ENCODE peak calls at places on chromosomes 4 and X, in ten cellular contexts. One of them, this sample, is unnamed.

GRCh38 chr4:7559741-7560376 is 125.1 kb upstream of the PSAPL1 start:
- DNase-seq in cardiac muscle cell: no peak
- DNase-seq in NCI-H510A treated with DMSO at 0.1 percent for 48 hours: peak
- DNase-seq in choroid plexus epithelial cell: no peak
- DNase-seq in fibroblast of pulmonary artery: no peak
- DNase-seq in naive thymus-derived CD8-positive, alpha-beta T cell: no peak
- DNase-seq in effector CD4-positive, alpha-beta T cell: no peak
- DNase-seq in GM04503: no peak
- DNase-seq in HEK293T: no peak
- DNase-seq in activated CD4-positive, alpha-beta T cell treated with anti-CD3 and anti-CD28 coated beads, Interleukin-2, amount 50 U/mL, for 4 hours: no peak
- DNase-seq in this sample: no peak

GRCh38 chrX:18619288-18619687 is 52.6 kb downstream of the RS1 start:
- DNase-seq in cardiac muscle cell: no peak
- DNase-seq in NCI-H510A treated with DMSO at 0.1 percent for 48 hours: no peak
- DNase-seq in choroid plexus epithelial cell: no peak
- DNase-seq in fibroblast of pulmonary artery: no peak
- DNase-seq in naive thymus-derived CD8-positive, alpha-beta T cell: no peak
- DNase-seq in effector CD4-positive, alpha-beta T cell: no peak
- DNase-seq in GM04503: no peak
- DNase-seq in HEK293T: no peak
- DNase-seq in activated CD4-positive, alpha-beta T cell treated with anti-CD3 and anti-CD28 coated beads, Interleukin-2, amount 50 U/mL, for 4 hours: no peak
- DNase-seq in this sample: no peak

GRCh38 chr4:128757712-128758111 is 51.8 kb upstream of the JADE1 start:
- DNase-seq in cardiac muscle cell: no peak
- DNase-seq in NCI-H510A treated with DMSO at 0.1 percent for 48 hours: peak
- DNase-seq in choroid plexus epithelial cell: peak
- DNase-seq in fibroblast of pulmonary artery: no peak
- DNase-seq in naive thymus-derived CD8-positive, alpha-beta T cell: no peak
- DNase-seq in effector CD4-positive, alpha-beta T cell: no peak
- DNase-seq in GM04503: no peak
- DNase-seq in HEK293T: peak
- DNase-seq in activated CD4-positive, alpha-beta T cell treated with anti-CD3 and anti-CD28 coated beads, Interleukin-2, amount 50 U/mL, for 4 hours: no peak
- DNase-seq in this sample: peak

GRCh38 chr4:145734576-145735329 is 54.8 kb downstream of the C4orf51 start:
- DNase-seq in cardiac muscle cell: peak
- DNase-seq in NCI-H510A treated with DMSO at 0.1 percent for 48 hours: no peak
- DNase-seq in choroid plexus epithelial cell: peak
- DNase-seq in fibroblast of pulmonary artery: peak
- DNase-seq in naive thymus-derived CD8-positive, alpha-beta T cell: no peak
- DNase-seq in effector CD4-positive, alpha-beta T cell: no peak
- DNase-seq in GM04503: peak
- DNase-seq in HEK293T: no peak
- DNase-seq in activated CD4-positive, alpha-beta T cell treated with anti-CD3 and anti-CD28 coated beads, Interleukin-2, amount 50 U/mL, for 4 hours: no peak
- DNase-seq in this sample: peak

GRCh38 chr4:41539711-41540110 is 1.8 kb downstream of the LIMCH1 start:
- DNase-seq in cardiac muscle cell: no peak
- DNase-seq in NCI-H510A treated with DMSO at 0.1 percent for 48 hours: no peak
- DNase-seq in choroid plexus epithelial cell: no peak
- DNase-seq in fibroblast of pulmonary artery: no peak
- DNase-seq in naive thymus-derived CD8-positive, alpha-beta T cell: no peak
- DNase-seq in effector CD4-positive, alpha-beta T cell: no peak
- DNase-seq in GM04503: no peak
- DNase-seq in HEK293T: no peak
- DNase-seq in activated CD4-positive, alpha-beta T cell treated with anti-CD3 and anti-CD28 coated beads, Interleukin-2, amount 50 U/mL, for 4 hours: no peak
- DNase-seq in this sample: no peak

GRCh38 chr4:5137927-5138326 is 86.6 kb downstream of the STK32B start:
- DNase-seq in cardiac muscle cell: no peak
- DNase-seq in NCI-H510A treated with DMSO at 0.1 percent for 48 hours: no peak
- DNase-seq in choroid plexus epithelial cell: no peak
- DNase-seq in fibroblast of pulmonary artery: no peak
- DNase-seq in naive thymus-derived CD8-positive, alpha-beta T cell: no peak
- DNase-seq in effector CD4-positive, alpha-beta T cell: no peak
- DNase-seq in GM04503: peak
- DNase-seq in HEK293T: no peak
- DNase-seq in activated CD4-positive, alpha-beta T cell treated with anti-CD3 and anti-CD28 coated beads, Interleukin-2, amount 50 U/mL, for 4 hours: no peak
- DNase-seq in this sample: no peak

GRCh38 chr4:66769436-66769835 is 775.9 kb downstream of the CENPC start:
- DNase-seq in cardiac muscle cell: no peak
- DNase-seq in NCI-H510A treated with DMSO at 0.1 percent for 48 hours: peak
- DNase-seq in choroid plexus epithelial cell: no peak
- DNase-seq in fibroblast of pulmonary artery: no peak
- DNase-seq in naive thymus-derived CD8-positive, alpha-beta T cell: no peak
- DNase-seq in effector CD4-positive, alpha-beta T cell: no peak
- DNase-seq in GM04503: no peak
- DNase-seq in HEK293T: no peak
- DNase-seq in activated CD4-positive, alpha-beta T cell treated with anti-CD3 and anti-CD28 coated beads, Interleukin-2, amount 50 U/mL, for 4 hours: no peak
- DNase-seq in this sample: no peak

GRCh38 chr4:115674485-115674884 is 561.1 kb upstream of the NDST4 start:
- DNase-seq in cardiac muscle cell: no peak
- DNase-seq in NCI-H510A treated with DMSO at 0.1 percent for 48 hours: no peak
- DNase-seq in choroid plexus epithelial cell: no peak
- DNase-seq in fibroblast of pulmonary artery: no peak
- DNase-seq in naive thymus-derived CD8-positive, alpha-beta T cell: no peak
- DNase-seq in effector CD4-positive, alpha-beta T cell: no peak
- DNase-seq in GM04503: no peak
- DNase-seq in HEK293T: no peak
- DNase-seq in activated CD4-positive, alpha-beta T cell treated with anti-CD3 and anti-CD28 coated beads, Interleukin-2, amount 50 U/mL, for 4 hours: no peak
- DNase-seq in this sample: no peak

GRCh38 chrX:15242899-15243555 is 26.9 kb downstream of the ASB9 start:
- DNase-seq in cardiac muscle cell: peak
- DNase-seq in NCI-H510A treated with DMSO at 0.1 percent for 48 hours: peak
- DNase-seq in choroid plexus epithelial cell: peak
- DNase-seq in fibroblast of pulmonary artery: peak
- DNase-seq in naive thymus-derived CD8-positive, alpha-beta T cell: peak
- DNase-seq in effector CD4-positive, alpha-beta T cell: peak
- DNase-seq in GM04503: peak
- DNase-seq in HEK293T: peak
- DNase-seq in activated CD4-positive, alpha-beta T cell treated with anti-CD3 and anti-CD28 coated beads, Interleukin-2, amount 50 U/mL, for 4 hours: peak
- DNase-seq in this sample: peak

GRCh38 chr4:182895791-182896292 is 21.3 kb downstream of the DCTD start:
- DNase-seq in cardiac muscle cell: no peak
- DNase-seq in NCI-H510A treated with DMSO at 0.1 percent for 48 hours: peak
- DNase-seq in choroid plexus epithelial cell: no peak
- DNase-seq in fibroblast of pulmonary artery: no peak
- DNase-seq in naive thymus-derived CD8-positive, alpha-beta T cell: no peak
- DNase-seq in effector CD4-positive, alpha-beta T cell: no peak
- DNase-seq in GM04503: no peak
- DNase-seq in HEK293T: no peak
- DNase-seq in activated CD4-positive, alpha-beta T cell treated with anti-CD3 and anti-CD28 coated beads, Interleukin-2, amount 50 U/mL, for 4 hours: no peak
- DNase-seq in this sample: no peak

GRCh38 chrX:54641530-54641929 is 111.5 kb downstream of the GNL3L start:
- DNase-seq in cardiac muscle cell: no peak
- DNase-seq in NCI-H510A treated with DMSO at 0.1 percent for 48 hours: no peak
- DNase-seq in choroid plexus epithelial cell: no peak
- DNase-seq in fibroblast of pulmonary artery: no peak
- DNase-seq in naive thymus-derived CD8-positive, alpha-beta T cell: no peak
- DNase-seq in effector CD4-positive, alpha-beta T cell: no peak
- DNase-seq in GM04503: no peak
- DNase-seq in HEK293T: no peak
- DNase-seq in activated CD4-positive, alpha-beta T cell treated with anti-CD3 and anti-CD28 coated beads, Interleukin-2, amount 50 U/mL, for 4 hours: no peak
- DNase-seq in this sample: no peak

GRCh38 chrX:128816919-128817318 is 706.4 kb downstream of the SMARCA1 start:
- DNase-seq in cardiac muscle cell: no peak
- DNase-seq in NCI-H510A treated with DMSO at 0.1 percent for 48 hours: no peak
- DNase-seq in choroid plexus epithelial cell: peak
- DNase-seq in fibroblast of pulmonary artery: no peak
- DNase-seq in naive thymus-derived CD8-positive, alpha-beta T cell: no peak
- DNase-seq in effector CD4-positive, alpha-beta T cell: no peak
- DNase-seq in GM04503: no peak
- DNase-seq in HEK293T: peak
- DNase-seq in activated CD4-positive, alpha-beta T cell treated with anti-CD3 and anti-CD28 coated beads, Interleukin-2, amount 50 U/mL, for 4 hours: no peak
- DNase-seq in this sample: no peak

GRCh38 chrX:24838624-24839023 is 144.9 kb downstream of the POLA1 start:
- DNase-seq in cardiac muscle cell: peak
- DNase-seq in NCI-H510A treated with DMSO at 0.1 percent for 48 hours: peak
- DNase-seq in choroid plexus epithelial cell: peak
- DNase-seq in fibroblast of pulmonary artery: peak
- DNase-seq in naive thymus-derived CD8-positive, alpha-beta T cell: no peak
- DNase-seq in effector CD4-positive, alpha-beta T cell: peak
- DNase-seq in GM04503: no peak
- DNase-seq in HEK293T: peak
- DNase-seq in activated CD4-positive, alpha-beta T cell treated with anti-CD3 and anti-CD28 coated beads, Interleukin-2, amount 50 U/mL, for 4 hours: no peak
- DNase-seq in this sample: peak

GRCh38 chrX:155056877-155057792 is 13.8 kb downstream of the CMC4 start:
- DNase-seq in cardiac muscle cell: peak
- DNase-seq in NCI-H510A treated with DMSO at 0.1 percent for 48 hours: peak
- DNase-seq in choroid plexus epithelial cell: peak
- DNase-seq in fibroblast of pulmonary artery: peak
- DNase-seq in naive thymus-derived CD8-positive, alpha-beta T cell: peak
- DNase-seq in effector CD4-positive, alpha-beta T cell: peak
- DNase-seq in GM04503: no peak
- DNase-seq in HEK293T: peak
- DNase-seq in activated CD4-positive, alpha-beta T cell treated with anti-CD3 and anti-CD28 coated beads, Interleukin-2, amount 50 U/mL, for 4 hours: peak
- DNase-seq in this sample: peak

GRCh38 chr4:2793578-2793919 is 664 bp downstream of the SH3BP2 start:
- DNase-seq in cardiac muscle cell: peak
- DNase-seq in NCI-H510A treated with DMSO at 0.1 percent for 48 hours: no peak
- DNase-seq in choroid plexus epithelial cell: peak
- DNase-seq in fibroblast of pulmonary artery: peak
- DNase-seq in naive thymus-derived CD8-positive, alpha-beta T cell: no peak
- DNase-seq in effector CD4-positive, alpha-beta T cell: no peak
- DNase-seq in GM04503: no peak
- DNase-seq in HEK293T: no peak
- DNase-seq in activated CD4-positive, alpha-beta T cell treated with anti-CD3 and anti-CD28 coated beads, Interleukin-2, amount 50 U/mL, for 4 hours: peak
- DNase-seq in this sample: peak

GRCh38 chr4:183154701-183155391 is 55.8 kb downstream of the WWC2 start:
- DNase-seq in cardiac muscle cell: no peak
- DNase-seq in NCI-H510A treated with DMSO at 0.1 percent for 48 hours: no peak
- DNase-seq in choroid plexus epithelial cell: peak
- DNase-seq in fibroblast of pulmonary artery: no peak
- DNase-seq in naive thymus-derived CD8-positive, alpha-beta T cell: no peak
- DNase-seq in effector CD4-positive, alpha-beta T cell: no peak
- DNase-seq in GM04503: no peak
- DNase-seq in HEK293T: no peak
- DNase-seq in activated CD4-positive, alpha-beta T cell treated with anti-CD3 and anti-CD28 coated beads, Interleukin-2, amount 50 U/mL, for 4 hours: no peak
- DNase-seq in this sample: no peak

GRCh38 chr4:9977518-9978031 is 43.7 kb downstream of the SLC2A9 start:
- DNase-seq in cardiac muscle cell: no peak
- DNase-seq in NCI-H510A treated with DMSO at 0.1 percent for 48 hours: no peak
- DNase-seq in choroid plexus epithelial cell: no peak
- DNase-seq in fibroblast of pulmonary artery: no peak
- DNase-seq in naive thymus-derived CD8-positive, alpha-beta T cell: no peak
- DNase-seq in effector CD4-positive, alpha-beta T cell: no peak
- DNase-seq in GM04503: no peak
- DNase-seq in HEK293T: no peak
- DNase-seq in activated CD4-positive, alpha-beta T cell treated with anti-CD3 and anti-CD28 coated beads, Interleukin-2, amount 50 U/mL, for 4 hours: no peak
- DNase-seq in this sample: no peak